ENCODE peak calls at places on chromosomes 11 and 22, in six cellular contexts. F, E, N, A, T and Z are unnamed samples.

GRCh38 chr11:111406589-111406988 is 27.5 kb upstream of the POU2AF1 start:
- DNase-seq in F (no peak), E (no peak), N (no peak), A (no peak), T (no peak), Z (no peak)

GRCh38 chr22:45235101-45235777 is 5.5 kb downstream of the KIAA0930 start:
- DNase-seq in F (peak), E (no peak), N (no peak), A (no peak), T (no peak), Z (no peak)

GRCh38 chr22:49825944-49826602 is 1.6 kb downstream of the BRD1 start:
- DNase-seq in F (no peak), E (peak), N (no peak), A (peak), T (peak), Z (no peak)

GRCh38 chr11:19566583-19567379 is 145.9 kb upstream of the NAV2 start:
- DNase-seq in F (no peak), E (no peak), N (no peak), A (no peak), T (no peak), Z (no peak)

GRCh38 chr11:128336203-128336602 is 251.2 kb downstream of the ETS1 start:
- DNase-seq in F (no peak), E (peak), N (peak), A (no peak), T (no peak), Z (peak)

GRCh38 chr11:35377262-35377661 is 42.1 kb downstream of the SLC1A2 start:
- DNase-seq in F (no peak), E (no peak), N (no peak), A (no peak), T (no peak), Z (no peak)

GRCh38 chr11:30919389-30920172 is 333.4 kb upstream of the MPPED2 start:
- DNase-seq in F (peak), E (peak), N (no peak), A (no peak), T (no peak), Z (no peak)

GRCh38 chr11:47248664-47249377 is at the start of gene ACP2:
- DNase-seq in F (peak), E (peak), N (peak), A (peak), T (peak), Z (peak)

GRCh38 chr11:119483341-119483880 is 60.4 kb upstream of the THY1 start:
- DNase-seq in F (no peak), E (no peak), N (no peak), A (no peak), T (no peak), Z (no peak)

GRCh38 chr22:46769191-46769675 is 6.8 kb downstream of the TBC1D22A start:
- DNase-seq in F (no peak), E (no peak), N (no peak), A (no peak), T (no peak), Z (no peak)

GRCh38 chr22:27194096-27194748 is 536.8 kb downstream of the MIAT start:
- DNase-seq in F (no peak), E (no peak), N (no peak), A (no peak), T (no peak), Z (no peak)

GRCh38 chr11:124119103-124119502 is 3.9 kb downstream of the VWA5A start:
- DNase-seq in F (no peak), E (no peak), N (no peak), A (no peak), T (no peak), Z (no peak)

GRCh38 chr11:44977493-44977984 is 26.9 kb upstream of the TP53I11 start:
- DNase-seq in F (peak), E (no peak), N (no peak), A (no peak), T (no peak), Z (no peak)

GRCh38 chr11:133814588-133814987 is 30.7 kb downstream of the SPATA19 start:
- DNase-seq in F (no peak), E (no peak), N (no peak), A (no peak), T (no peak), Z (no peak)

GRCh38 chr22:43326342-43326825 is 16.8 kb downstream of the SCUBE1 start:
- DNase-seq in F (no peak), E (no peak), N (no peak), A (no peak), T (no peak), Z (no peak)

GRCh38 chr22:25728064-25728463 is 13.9 kb upstream of the MYO18B start:
- DNase-seq in F (no peak), E (no peak), N (no peak), A (no peak), T (no peak), Z (no peak)

GRCh38 chr22:20226760-20227350 is 41.3 kb downstream of the RTN4R start:
- DNase-seq in F (no peak), E (no peak), N (no peak), A (no peak), T (no peak), Z (no peak)

GRCh38 chr22:42364641-42365336 is 67.4 kb downstream of the NFAM1 start:
- DNase-seq in F (no peak), E (no peak), N (peak), A (no peak), T (no peak), Z (no peak)

GRCh38 chr22:19606332-19607197 is 82.4 kb upstream of the CLDN5 start:
- DNase-seq in F (no peak), E (no peak), N (no peak), A (no peak), T (no peak), Z (no peak)